ENCODE peak calls at places on chromosomes 6 and 20, in six cellular contexts. One of them, this sample, is unnamed.

GRCh38 chr20:41444821-41445220 is 78.2 kb upstream of the EMILIN3 start:
- DNase-seq in cardiac fibroblast: no peak
- DNase-seq in foreskin fibroblast: no peak
- DNase-seq in nephron progenitor cell: no peak
- DNase-seq in dorsolateral prefrontal cortex: no peak
- DNase-seq in thoracic aorta: no peak
- DNase-seq in this sample: no peak

GRCh38 chr6:46996860-46997641 is 45.1 kb downstream of the ADGRF1 start:
- DNase-seq in cardiac fibroblast: no peak
- DNase-seq in foreskin fibroblast: no peak
- DNase-seq in nephron progenitor cell: no peak
- DNase-seq in dorsolateral prefrontal cortex: no peak
- DNase-seq in thoracic aorta: no peak
- DNase-seq in this sample: no peak

GRCh38 chr6:28683945-28684538 is 158.4 kb downstream of the GPX5 start:
- DNase-seq in cardiac fibroblast: peak; percentile 68
- DNase-seq in foreskin fibroblast: peak; percentile 60
- DNase-seq in nephron progenitor cell: peak; percentile 38
- DNase-seq in dorsolateral prefrontal cortex: peak; percentile 16
- DNase-seq in thoracic aorta: no peak
- DNase-seq in this sample: no peak

GRCh38 chr6:142915129-142915697 is 29.8 kb downstream of the HIVEP2 start:
- DNase-seq in cardiac fibroblast: no peak
- DNase-seq in foreskin fibroblast: no peak
- DNase-seq in nephron progenitor cell: no peak
- DNase-seq in dorsolateral prefrontal cortex: no peak
- DNase-seq in thoracic aorta: no peak
- DNase-seq in this sample: no peak

GRCh38 chr6:23692184-23692583 is 433.8 kb upstream of the NRSN1 start:
- DNase-seq in cardiac fibroblast: no peak
- DNase-seq in foreskin fibroblast: no peak
- DNase-seq in nephron progenitor cell: no peak
- DNase-seq in dorsolateral prefrontal cortex: no peak
- DNase-seq in thoracic aorta: no peak
- DNase-seq in this sample: no peak

GRCh38 chr6:148750826-148751225 is 4.0 kb downstream of the UST start:
- DNase-seq in cardiac fibroblast: peak; percentile 61
- DNase-seq in foreskin fibroblast: no peak
- DNase-seq in nephron progenitor cell: no peak
- DNase-seq in dorsolateral prefrontal cortex: no peak
- DNase-seq in thoracic aorta: no peak
- DNase-seq in this sample: no peak

GRCh38 chr6:41017663-41018062 is 21.4 kb downstream of the UNC5CL start:
- DNase-seq in cardiac fibroblast: no peak
- DNase-seq in foreskin fibroblast: no peak
- DNase-seq in nephron progenitor cell: no peak
- DNase-seq in dorsolateral prefrontal cortex: no peak
- DNase-seq in thoracic aorta: no peak
- DNase-seq in this sample: no peak

GRCh38 chr6:28586273-28586672 is 60.6 kb downstream of the GPX5 start:
- DNase-seq in cardiac fibroblast: no peak
- DNase-seq in foreskin fibroblast: no peak
- DNase-seq in nephron progenitor cell: no peak
- DNase-seq in dorsolateral prefrontal cortex: peak; percentile 8
- DNase-seq in thoracic aorta: no peak
- DNase-seq in this sample: no peak

GRCh38 chr20:24962510-24962909 is 13.4 kb downstream of the CST7 start:
- DNase-seq in cardiac fibroblast: no peak
- DNase-seq in foreskin fibroblast: no peak
- DNase-seq in nephron progenitor cell: no peak
- DNase-seq in dorsolateral prefrontal cortex: peak; percentile 59
- DNase-seq in thoracic aorta: no peak
- DNase-seq in this sample: no peak

GRCh38 chr6:142008776-142009175 is 123.9 kb upstream of the GJE1 start:
- DNase-seq in cardiac fibroblast: no peak
- DNase-seq in foreskin fibroblast: no peak
- DNase-seq in nephron progenitor cell: no peak
- DNase-seq in dorsolateral prefrontal cortex: no peak
- DNase-seq in thoracic aorta: no peak
- DNase-seq in this sample: no peak

GRCh38 chr6:142481466-142481865 is 179.7 kb downstream of the ADGRG6 start:
- DNase-seq in cardiac fibroblast: no peak
- DNase-seq in foreskin fibroblast: no peak
- DNase-seq in nephron progenitor cell: no peak
- DNase-seq in dorsolateral prefrontal cortex: no peak
- DNase-seq in thoracic aorta: no peak
- DNase-seq in this sample: no peak

GRCh38 chr6:43720999-43721398 is 33.4 kb upstream of the MRPS18A start:
- DNase-seq in cardiac fibroblast: no peak
- DNase-seq in foreskin fibroblast: no peak
- DNase-seq in nephron progenitor cell: no peak
- DNase-seq in dorsolateral prefrontal cortex: no peak
- DNase-seq in thoracic aorta: no peak
- DNase-seq in this sample: no peak

GRCh38 chr6:24497254-24497989 is 2.7 kb downstream of the ALDH5A1 start:
- DNase-seq in cardiac fibroblast: no peak
- DNase-seq in foreskin fibroblast: no peak
- DNase-seq in nephron progenitor cell: no peak
- DNase-seq in dorsolateral prefrontal cortex: no peak
- DNase-seq in thoracic aorta: no peak
- DNase-seq in this sample: no peak

GRCh38 chr6:158406736-158407135 is 94.5 kb downstream of the TULP4 start:
- DNase-seq in cardiac fibroblast: no peak
- DNase-seq in foreskin fibroblast: no peak
- DNase-seq in nephron progenitor cell: no peak
- DNase-seq in dorsolateral prefrontal cortex: no peak
- DNase-seq in thoracic aorta: no peak
- DNase-seq in this sample: no peak

GRCh38 chr6:36336779-36337194 is at the start of gene BNIP5:
- DNase-seq in cardiac fibroblast: no peak
- DNase-seq in foreskin fibroblast: no peak
- DNase-seq in nephron progenitor cell: no peak
- DNase-seq in dorsolateral prefrontal cortex: no peak
- DNase-seq in thoracic aorta: no peak
- DNase-seq in this sample: no peak

GRCh38 chr6:133774356-133774755 is 114.6 kb upstream of the TCF21 start:
- DNase-seq in cardiac fibroblast: peak; percentile 87
- DNase-seq in foreskin fibroblast: peak; percentile 70
- DNase-seq in nephron progenitor cell: no peak
- DNase-seq in dorsolateral prefrontal cortex: no peak
- DNase-seq in thoracic aorta: no peak
- DNase-seq in this sample: no peak

GRCh38 chr6:108720798-108721197 is 127.4 kb upstream of the ARMC2 start:
- DNase-seq in cardiac fibroblast: no peak
- DNase-seq in foreskin fibroblast: no peak
- DNase-seq in nephron progenitor cell: no peak
- DNase-seq in dorsolateral prefrontal cortex: no peak
- DNase-seq in thoracic aorta: no peak
- DNase-seq in this sample: no peak

GRCh38 chr6:35439308-35439707 is 12.8 kb upstream of the FANCE start:
- DNase-seq in cardiac fibroblast: no peak
- DNase-seq in foreskin fibroblast: no peak
- DNase-seq in nephron progenitor cell: no peak
- DNase-seq in dorsolateral prefrontal cortex: no peak
- DNase-seq in thoracic aorta: no peak
- DNase-seq in this sample: no peak

GRCh38 chr6:25971187-25971811 is 8.7 kb downstream of the TRIM38 start:
- DNase-seq in cardiac fibroblast: peak; percentile 96
- DNase-seq in foreskin fibroblast: peak; percentile 96
- DNase-seq in nephron progenitor cell: no peak
- DNase-seq in dorsolateral prefrontal cortex: no peak
- DNase-seq in thoracic aorta: peak; percentile 31
- DNase-seq in this sample: no peak

GRCh38 chr6:37242429-37243052 is 15.0 kb upstream of the TBC1D22B start:
- DNase-seq in cardiac fibroblast: peak; percentile 100
- DNase-seq in foreskin fibroblast: peak; percentile 95
- DNase-seq in nephron progenitor cell: no peak
- DNase-seq in dorsolateral prefrontal cortex: no peak
- DNase-seq in thoracic aorta: peak; percentile 52
- DNase-seq in this sample: no peak

GRCh38 chr6:39339557-39340555 is 17.4 kb upstream of the KCNK16 start:
- DNase-seq in cardiac fibroblast: no peak
- DNase-seq in foreskin fibroblast: no peak
- DNase-seq in nephron progenitor cell: no peak
- DNase-seq in dorsolateral prefrontal cortex: no peak
- DNase-seq in thoracic aorta: no peak
- DNase-seq in this sample: no peak

GRCh38 chr6:17712573-17712972 is 5.8 kb upstream of the NUP153 start:
- DNase-seq in cardiac fibroblast: no peak
- DNase-seq in foreskin fibroblast: peak; percentile 42
- DNase-seq in nephron progenitor cell: no peak
- DNase-seq in dorsolateral prefrontal cortex: no peak
- DNase-seq in thoracic aorta: no peak
- DNase-seq in this sample: no peak

DNA sequence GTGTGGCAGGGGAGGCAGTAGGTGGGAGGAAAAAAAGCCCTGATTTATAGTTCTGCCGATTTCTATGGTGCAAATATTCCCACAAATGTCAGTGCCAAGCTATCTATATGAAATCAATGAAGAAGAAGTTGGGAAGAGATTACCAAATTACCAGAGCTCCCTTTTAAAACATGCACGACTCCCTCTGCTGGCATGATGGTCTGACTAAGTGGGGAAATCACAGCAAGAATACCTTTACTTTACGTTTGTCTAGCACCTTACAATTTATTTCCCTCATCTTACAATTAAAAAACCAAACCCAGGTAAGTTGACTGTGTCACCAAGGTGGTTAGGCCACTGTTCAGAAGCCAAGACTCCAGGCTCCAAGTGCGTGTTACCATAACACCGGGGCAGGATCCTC is 55.6 kb downstream of the AGPAT4 start:
- DNase-seq in cardiac fibroblast: peak; percentile 27
- DNase-seq in foreskin fibroblast: no peak
- DNase-seq in nephron progenitor cell: no peak
- DNase-seq in dorsolateral prefrontal cortex: no peak
- DNase-seq in thoracic aorta: no peak
- DNase-seq in this sample: no peak
- TF ChIP-seq CTCF in cardiac fibroblast: peak; percentile 2
- TF ChIP-seq CTCF in foreskin fibroblast: peak; percentile 6
- TF ChIP-seq CTCF in nephron progenitor cell: no peak
- TF ChIP-seq CTCF in dorsolateral prefrontal cortex: no peak
- TF ChIP-seq CTCF in thoracic aorta: no peak
- TF ChIP-seq CTCF in this sample: no peak

GRCh38 chr6:100121854-100122609 is 128.0 kb upstream of the MCHR2 start:
- DNase-seq in cardiac fibroblast: no peak
- DNase-seq in foreskin fibroblast: peak; percentile 50
- DNase-seq in nephron progenitor cell: no peak
- DNase-seq in dorsolateral prefrontal cortex: no peak
- DNase-seq in thoracic aorta: no peak
- DNase-seq in this sample: no peak

GRCh38 chr6:100130630-100131029 is 136.6 kb upstream of the MCHR2 start:
- DNase-seq in cardiac fibroblast: no peak
- DNase-seq in foreskin fibroblast: no peak
- DNase-seq in nephron progenitor cell: no peak
- DNase-seq in dorsolateral prefrontal cortex: no peak
- DNase-seq in thoracic aorta: no peak
- DNase-seq in this sample: no peak

GRCh38 chr6:100132005-100132404 is 138.0 kb upstream of the MCHR2 start:
- DNase-seq in cardiac fibroblast: no peak
- DNase-seq in foreskin fibroblast: no peak
- DNase-seq in nephron progenitor cell: no peak
- DNase-seq in dorsolateral prefrontal cortex: no peak
- DNase-seq in thoracic aorta: no peak
- DNase-seq in this sample: no peak

DNA sequence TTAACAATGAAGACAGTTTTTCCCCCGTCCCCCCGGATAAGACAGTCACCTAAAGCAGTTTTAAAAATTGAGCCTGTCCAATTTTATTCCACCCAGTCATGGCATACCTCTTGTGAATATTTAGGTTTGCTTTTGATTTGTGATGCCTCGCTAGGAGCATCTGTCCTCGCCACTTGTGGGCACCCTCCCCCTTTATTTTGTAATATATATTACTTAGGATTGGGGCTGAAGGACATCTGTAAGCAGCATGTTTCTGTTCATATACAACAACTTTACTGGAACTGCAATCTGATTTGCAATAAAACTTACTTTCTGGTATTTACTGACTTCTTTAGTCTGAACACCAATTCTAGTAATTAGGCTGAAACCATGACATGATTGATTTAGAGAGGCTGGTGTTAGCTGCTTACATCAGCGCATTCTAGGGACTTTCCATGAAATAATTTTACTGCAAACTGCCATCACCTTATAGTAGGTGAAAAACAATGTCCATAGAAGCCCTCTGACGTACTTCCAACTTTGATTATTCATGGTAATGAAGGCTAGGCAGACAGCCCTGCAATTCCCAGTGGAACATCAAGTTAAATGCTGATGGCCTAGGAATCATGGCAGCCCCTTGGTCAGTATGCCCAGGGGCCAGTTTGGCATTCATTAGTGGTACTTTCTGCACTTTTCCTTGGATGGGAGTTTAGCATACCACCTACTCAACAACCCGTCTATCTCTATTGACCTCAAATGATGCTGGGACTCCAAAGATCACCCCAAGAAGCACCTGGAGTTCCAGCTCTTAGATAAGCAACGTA is 132.9 kb upstream of the MCHR2 start:
- DNase-seq in cardiac fibroblast: no peak
- DNase-seq in foreskin fibroblast: peak; percentile 24
- DNase-seq in nephron progenitor cell: no peak
- DNase-seq in dorsolateral prefrontal cortex: no peak
- DNase-seq in thoracic aorta: no peak
- DNase-seq in this sample: no peak
- TF ChIP-seq CTCF in cardiac fibroblast: no peak
- TF ChIP-seq CTCF in foreskin fibroblast: no peak
- TF ChIP-seq CTCF in nephron progenitor cell: no peak
- TF ChIP-seq CTCF in dorsolateral prefrontal cortex: no peak
- TF ChIP-seq CTCF in thoracic aorta: no peak
- TF ChIP-seq CTCF in this sample: no peak

GRCh38 chr20:56515657-56516381 is 8.7 kb upstream of the FAM209A start:
- DNase-seq in cardiac fibroblast: peak; percentile 43
- DNase-seq in foreskin fibroblast: peak; percentile 27
- DNase-seq in nephron progenitor cell: no peak
- DNase-seq in dorsolateral prefrontal cortex: no peak
- DNase-seq in thoracic aorta: no peak
- DNase-seq in this sample: no peak
- TF ChIP-seq CTCF in cardiac fibroblast: peak; percentile 23
- TF ChIP-seq CTCF in foreskin fibroblast: peak; percentile 26
- TF ChIP-seq CTCF in nephron progenitor cell: no peak
- TF ChIP-seq CTCF in dorsolateral prefrontal cortex: peak; percentile 16
- TF ChIP-seq CTCF in thoracic aorta: no peak
- TF ChIP-seq CTCF in this sample: no peak

DNA sequence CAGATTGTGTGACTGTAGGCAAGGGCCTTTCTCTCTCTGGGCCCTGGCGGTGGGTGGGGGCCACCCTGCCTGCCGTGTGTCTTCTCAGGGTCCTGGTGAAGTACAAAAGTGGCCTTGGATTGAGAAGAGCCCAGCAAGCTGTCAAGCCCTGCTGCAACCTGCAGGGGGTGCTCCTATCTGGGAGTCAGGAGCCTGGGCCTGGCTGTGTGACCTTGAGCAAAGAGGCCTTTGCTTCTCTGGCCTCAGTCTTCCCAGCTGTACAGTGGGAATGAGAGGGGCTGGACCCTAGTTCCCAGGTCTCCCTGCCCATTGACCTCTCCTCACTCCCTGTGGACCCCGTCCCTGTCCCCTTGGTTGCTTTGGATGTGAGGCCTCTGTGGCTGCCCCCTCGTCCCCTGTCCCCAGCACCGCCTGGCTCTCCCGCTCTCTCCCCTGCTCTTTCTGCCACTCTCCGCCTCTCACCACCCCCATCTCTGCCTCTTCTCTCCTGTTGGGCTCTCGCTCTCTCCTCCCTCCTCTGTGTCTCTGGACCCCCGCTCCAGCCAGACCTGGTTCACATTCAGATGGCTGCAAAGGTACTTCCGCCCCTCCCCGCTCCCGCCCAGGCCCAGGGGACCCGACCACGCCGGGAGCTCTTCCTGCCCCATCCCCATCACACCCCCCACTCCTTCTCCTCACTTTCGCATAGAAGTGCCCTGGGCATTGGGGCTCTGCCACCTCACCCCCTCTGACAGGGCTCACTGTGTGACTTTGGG is 46.7 kb downstream of the SRC start:
- DNase-seq in cardiac fibroblast: peak; percentile 45
- DNase-seq in foreskin fibroblast: peak; percentile 33
- DNase-seq in nephron progenitor cell: no peak
- DNase-seq in dorsolateral prefrontal cortex: no peak
- DNase-seq in thoracic aorta: no peak
- DNase-seq in this sample: no peak
- TF ChIP-seq CTCF in cardiac fibroblast: peak; percentile 54
- TF ChIP-seq CTCF in foreskin fibroblast: peak; percentile 26
- TF ChIP-seq CTCF in nephron progenitor cell: no peak
- TF ChIP-seq CTCF in dorsolateral prefrontal cortex: peak; percentile 15
- TF ChIP-seq CTCF in thoracic aorta: peak; percentile 12
- TF ChIP-seq CTCF in this sample: no peak

This sample was measured in esophagus squamous epithelium.